ENCODE peak calls at places on chromosome 3, in six cellular contexts. F is mucosa of descending colon, U is OCI-LY7, W is uterus, V is skeletal muscle cell, S is suprapubic skin. R is an unnamed sample.

GRCh38 chr3:182105875-182106274 is 394.1 kb downstream of the SOX2 start:
- DNase-seq in F (no peak), U (no peak), W (no peak), V (no peak), S (no peak), R (no peak)

GRCh38 chr3:65146149-65146548 is 458.3 kb upstream of the ADAMTS9 start:
- DNase-seq in F (no peak), U (no peak), W (no peak), V (no peak), S (no peak), R (no peak)

GRCh38 chr3:117871934-117872333 is 1162.4 kb downstream of the TUSC7 start:
- DNase-seq in F (no peak), U (no peak), W (no peak), V (no peak), S (no peak), R (no peak)

GRCh38 chr3:160697628-160698382 is 20.8 kb downstream of the ARL14 start:
- DNase-seq in F (no peak), U (no peak), W (no peak), V (peak; percentile 28), S (no peak), R (no peak)

GRCh38 chr3:100389025-100389424 is 11.9 kb downstream of the TOMM70 start:
- DNase-seq in F (no peak), U (peak; percentile 2), W (no peak), V (no peak), S (no peak), R (no peak)

GRCh38 chr3:117059054-117059989 is 349.7 kb downstream of the TUSC7 start:
- DNase-seq in F (peak; percentile 15), U (peak; percentile 21), W (no peak), V (no peak), S (no peak), R (no peak)

GRCh38 chr3:172201136-172201989 is 162.0 kb downstream of the FNDC3B start:
- DNase-seq in F (peak; percentile 69), U (no peak), W (peak; percentile 75), V (peak; percentile 96), S (peak; percentile 89), R (peak; percentile 95)

GRCh38 chr3:175304437-175304836 is 445.3 kb downstream of the NAALADL2 start:
- DNase-seq in F (no peak), U (no peak), W (no peak), V (no peak), S (no peak), R (peak; percentile 14)

GRCh38 chr3:52827441-52827840 is 3.0 kb downstream of the ITIH4 start:
- DNase-seq in F (no peak), U (no peak), W (no peak), V (no peak), S (no peak), R (no peak)

GRCh38 chr3:107833722-107834416 is 257.0 kb downstream of the CD47 start:
- DNase-seq in F (no peak), U (no peak), W (no peak), V (no peak), S (no peak), R (no peak)

GRCh38 chr3:181955566-181955965 is 243.8 kb downstream of the SOX2 start:
- DNase-seq in F (no peak), U (peak; percentile 35), W (no peak), V (no peak), S (no peak), R (no peak)

GRCh38 chr3:64685331-64685799 is 2.4 kb downstream of the ADAMTS9 start:
- DNase-seq in F (peak; percentile 41), U (no peak), W (peak; percentile 72), V (peak; percentile 74), S (no peak), R (peak; percentile 29)

GRCh38 chr3:42802876-42803799 is 1.2 kb downstream of the HIGD1A start:
- DNase-seq in F (peak; percentile 50), U (peak; percentile 52), W (no peak), V (no peak), S (no peak), R (no peak)

GRCh38 chr3:159032311-159032710 is 230.5 kb downstream of the MFSD1 start:
- DNase-seq in F (no peak), U (no peak), W (no peak), V (peak; percentile 4), S (no peak), R (no peak)

GRCh38 chr3:31248619-31248992 is 284.1 kb upstream of the STT3B start:
- DNase-seq in F (no peak), U (no peak), W (no peak), V (no peak), S (no peak), R (no peak)

GRCh38 chr3:33826688-33827087 is 28.3 kb downstream of the PDCD6IP start:
- DNase-seq in F (no peak), U (no peak), W (no peak), V (peak; percentile 19), S (no peak), R (no peak)

DNA sequence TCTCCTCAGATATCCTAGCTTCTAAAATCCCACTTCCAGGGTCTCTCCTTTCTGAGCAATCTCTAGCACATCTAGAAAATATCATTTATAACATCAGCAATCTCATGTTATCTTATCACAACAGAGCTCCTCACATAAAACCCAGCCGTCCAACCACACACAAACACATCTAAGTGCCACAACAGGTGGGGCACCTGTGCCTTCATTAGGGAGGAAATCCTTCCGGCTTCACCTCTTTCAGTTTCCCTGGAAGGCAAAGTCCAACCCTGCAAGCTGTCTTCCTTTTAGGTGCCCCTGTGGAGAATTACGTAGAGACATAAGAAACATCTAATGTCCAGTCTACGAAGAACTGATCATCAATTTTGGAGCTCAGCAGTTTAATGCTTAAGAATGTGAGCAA is 1.6 kb downstream of the ZDHHC3 start:
- DNase-seq in F (peak; percentile 79), U (peak; percentile 45), W (no peak), V (no peak), S (no peak), R (no peak)
- H3K4me3 ChIP-seq in F (no peak overlapping the region), U (peak overlapping the region; percentile 91), W (no peak overlapping the region), V (peak overlapping the region; percentile 94), S (peak overlapping the region; percentile 92), R (no peak overlapping the region)

GRCh38 chr3:147410126-147410517 is 957 bp downstream of the ZIC1 start:
- DNase-seq in F (no peak), U (no peak), W (no peak), V (no peak), S (no peak), R (no peak)
- H3K4me3 ChIP-seq in F (no peak overlapping the region), U (no peak overlapping the region), W (peak overlapping the region; percentile 17), V (peak overlapping the region; percentile 53), S (peak overlapping the region; percentile 47), R (peak overlapping the region; percentile 32)

GRCh38 chr3:144362126-144362525 is 390.5 kb downstream of the DIPK2A start:
- DNase-seq in F (no peak), U (no peak), W (no peak), V (peak; percentile 18), S (no peak), R (no peak)
- H3K4me3 ChIP-seq in F (no peak overlapping the region), U (no peak overlapping the region), W (no peak overlapping the region), V (no peak overlapping the region), S (no peak overlapping the region), R (no peak overlapping the region)

GRCh38 chr3:541328-541727 is 344.8 kb downstream of the CHL1 start:
- DNase-seq in F (no peak), U (no peak), W (peak; percentile 30), V (no peak), S (no peak), R (no peak)

GRCh38 chr3:536417-536813 is 339.9 kb downstream of the CHL1 start:
- DNase-seq in F (no peak), U (no peak), W (no peak), V (no peak), S (no peak), R (no peak)

DNA sequence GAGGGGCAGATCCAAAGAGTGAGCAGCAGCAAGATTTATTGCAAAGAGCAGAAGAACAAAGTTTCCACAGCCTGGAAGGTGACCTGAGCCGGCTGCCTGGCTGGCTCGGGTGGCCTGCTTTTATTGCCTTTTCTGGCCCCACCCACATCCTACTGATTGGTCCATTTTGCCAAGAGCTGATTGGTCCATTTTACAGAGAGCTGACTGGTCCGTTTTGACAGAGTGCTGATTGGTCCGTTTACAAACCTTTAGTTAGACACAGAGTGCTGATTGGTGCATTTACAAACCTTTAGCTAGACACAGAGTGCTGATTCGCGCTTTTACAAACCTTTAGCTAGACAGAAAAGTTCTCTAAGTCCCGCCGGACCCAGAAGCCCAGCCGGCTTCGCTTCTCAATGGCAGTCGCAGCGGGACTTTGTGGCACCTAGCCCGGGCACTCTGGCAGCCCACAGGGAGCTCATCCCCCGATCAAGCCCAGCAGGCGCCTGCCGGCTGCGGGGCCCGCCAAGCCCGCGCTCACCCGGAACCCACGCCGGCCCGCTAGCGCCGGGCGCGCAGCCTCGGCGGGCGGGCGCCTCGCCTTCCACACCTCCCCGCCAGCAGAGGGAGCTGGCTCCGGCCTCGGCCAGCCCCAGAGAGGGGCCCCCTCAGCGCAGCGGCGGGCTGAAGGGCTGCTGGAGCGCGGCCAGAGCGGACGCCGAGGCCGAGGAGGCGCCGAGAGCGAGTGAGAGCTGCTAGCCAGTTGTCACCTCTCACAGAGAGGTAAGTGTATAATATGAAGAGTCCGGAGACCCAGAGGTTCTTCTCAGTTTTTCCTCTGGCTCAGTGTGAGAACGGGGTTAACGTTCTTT is 339.2 kb downstream of the CHL1 start:
- DNase-seq in F (no peak), U (no peak), W (peak; percentile 16), V (no peak), S (no peak), R (no peak)
- H3K4me3 ChIP-seq in F (no peak overlapping the region), U (no peak overlapping the region), W (peak overlapping the region; percentile 15), V (peak overlapping the region; percentile 52), S (peak overlapping the region; percentile 36), R (no peak overlapping the region)

DNA sequence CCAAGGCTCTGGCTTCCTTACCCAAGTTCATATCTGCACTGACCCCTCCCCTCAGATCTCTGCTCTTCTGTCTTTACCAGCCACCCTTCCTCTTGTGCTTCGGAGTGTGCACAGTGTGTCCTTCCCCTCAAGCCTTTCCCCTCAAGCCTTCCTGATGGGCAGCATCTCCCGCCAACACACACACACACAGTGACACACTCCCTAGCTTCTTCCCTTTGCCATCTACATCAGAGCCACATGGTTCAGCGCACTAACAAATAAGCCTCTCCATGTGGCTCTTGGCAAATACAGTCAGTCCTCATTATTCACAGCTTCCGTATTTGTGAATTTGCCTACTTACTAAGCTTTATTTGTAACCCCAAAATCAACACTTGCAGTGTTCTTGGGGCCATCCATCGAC is 37.5 kb downstream of the SH3BP5 start:
- DNase-seq in F (no peak), U (no peak), W (no peak), V (no peak), S (no peak), R (no peak)
- H3K4me3 ChIP-seq in F (no peak overlapping the region), U (no peak overlapping the region), W (no peak overlapping the region), V (no peak overlapping the region), S (no peak overlapping the region), R (no peak overlapping the region)

DNA sequence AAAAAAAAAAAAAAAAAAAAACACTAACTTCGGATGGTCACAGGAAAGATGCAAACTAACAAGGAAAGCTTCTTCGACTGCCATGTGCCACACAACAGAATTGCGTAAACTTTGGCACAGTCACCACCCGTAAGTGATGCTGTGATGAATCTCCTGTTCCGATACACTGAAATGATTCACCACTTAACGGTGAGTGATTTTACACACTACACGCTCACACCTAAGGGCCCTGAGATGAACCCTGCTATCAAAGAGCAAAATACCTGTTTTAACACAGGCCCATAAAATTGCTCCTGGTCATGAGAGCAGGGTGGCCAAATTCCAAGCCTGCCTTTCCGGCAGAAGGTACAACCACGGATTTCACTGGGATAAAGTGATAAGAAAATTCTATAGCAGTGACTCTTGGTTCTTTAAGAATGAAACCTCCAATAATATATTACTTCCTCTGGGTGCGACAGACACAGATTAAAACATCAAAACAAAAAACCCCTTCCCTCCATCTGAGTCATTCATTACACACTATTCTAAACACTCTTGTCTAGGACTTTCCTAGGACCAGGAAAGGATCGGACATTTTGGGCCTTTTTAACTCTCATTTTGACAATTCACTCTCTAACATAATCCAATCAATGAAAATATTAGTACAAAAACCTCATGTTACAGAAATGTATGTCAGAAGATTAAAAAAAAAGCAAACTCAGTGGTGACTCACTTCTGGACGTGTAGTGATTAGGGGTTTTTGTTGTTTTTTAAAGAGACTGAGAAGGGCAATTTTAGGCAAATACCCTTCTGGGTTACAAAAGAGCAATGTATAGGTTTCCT is 28.3 kb downstream of the LRIG1 start:
- DNase-seq in F (peak; percentile 56), U (no peak), W (no peak), V (no peak), S (no peak), R (no peak)
- H3K4me3 ChIP-seq in F (no peak overlapping the region), U (peak overlapping the region; percentile 49), W (no peak overlapping the region), V (no peak overlapping the region), S (no peak overlapping the region), R (no peak overlapping the region)

R was measured in lower leg skin.